ENCODE peak calls at places on chromosomes 12 and 14, in eight cellular contexts. I is activated CD8-positive, alpha-beta T cell treated with anti-CD3 and anti-CD28 coated beads for 36 hours; P is neural crest cell; M is esophagus squamous epithelium; R is Calu3; B is bronchial epithelial cell; W is fibroblast of pulmonary artery; E is coronary artery. Y is an unnamed sample.

GRCh38 chr12:113909776-113910420 is 56.2 kb downstream of the RBM19 start:
- DNase-seq in P (no peak), E (no peak), I (no peak), B (no peak), W (no peak), R (no peak), M (no peak), Y (no peak)

GRCh38 chr12:85279449-85280137 is 427 bp upstream of the ALX1 start:
- DNase-seq in P (no peak), R (no peak), I (no peak), M (no peak), W (peak), B (no peak), E (no peak), Y (no peak)

GRCh38 chr12:34249271-34249670 is 227.0 kb downstream of the ALG10 start:
- DNase-seq in B (no peak), E (no peak), P (no peak), W (no peak), M (no peak), R (no peak), I (no peak), Y (no peak)

GRCh38 chr12:125412506-125412905 is 347.3 kb downstream of the AACS start:
- DNase-seq in B (no peak), E (no peak), R (no peak), P (no peak), I (no peak), W (no peak), M (no peak), Y (no peak)

GRCh38 chr12:62683724-62684501 is 217.3 kb downstream of the MON2 start:
- DNase-seq in B (no peak), I (no peak), M (no peak), E (no peak), P (no peak), R (no peak), W (peak), Y (no peak)

GRCh38 chr14:68466491-68466977 is 326.3 kb downstream of the ZFP36L1 start:
- DNase-seq in W (peak), R (peak), P (no peak), E (no peak), I (no peak), B (peak), M (no peak), Y (peak)

GRCh38 chr12:63276537-63277365 is 125.8 kb upstream of the AVPR1A start:
- DNase-seq in B (peak), I (peak), P (peak), R (peak), W (peak), M (no peak), E (no peak), Y (peak)

GRCh38 chr12:114918535-114919233 is 234.7 kb upstream of the TBX3 start:
- DNase-seq in M (no peak), E (no peak), I (no peak), W (peak), P (no peak), B (peak), R (no peak), Y (peak)

GRCh38 chr14:104602315-104602932 is 2.1 kb downstream of the TMEM179 start:
- DNase-seq in P (no peak), W (no peak), B (no peak), E (no peak), M (no peak), I (no peak), R (no peak), Y (no peak)

GRCh38 chr14:75015496-75015895 is 12.8 kb downstream of the EIF2B2 start:
- DNase-seq in R (no peak), E (no peak), W (no peak), I (no peak), B (no peak), M (no peak), P (no peak), Y (no peak)

GRCh38 chr14:102568115-102568614 is 24.3 kb upstream of the RCOR1 start:
- DNase-seq in M (no peak), I (peak), P (no peak), B (peak), W (no peak), R (peak), E (no peak), Y (peak)

GRCh38 chr14:76267322-76268012 is 108.5 kb upstream of the ESRRB start:
- DNase-seq in E (no peak), W (peak), R (peak), B (peak), M (no peak), P (peak), I (peak), Y (no peak)

GRCh38 chr12:85273411-85274075 is 6.5 kb upstream of the ALX1 start:
- DNase-seq in M (no peak), W (no peak), B (no peak), R (no peak), I (no peak), E (no peak), P (no peak), Y (no peak)

GRCh38 chr14:23528555-23528954 is 23.0 kb downstream of the ZFHX2 start:
- DNase-seq in I (no peak), P (no peak), W (no peak), E (no peak), M (no peak), R (peak), B (no peak), Y (no peak)
- TF ChIP-seq CTCF in I (no peak), P (peak), W (peak), E (no peak), M (no peak), R (no peak), B (no peak), Y (peak)

GRCh38 chr12:122185494-122186082 is 2.7 kb downstream of the LRRC43 start:
- DNase-seq in W (no peak), P (no peak), I (no peak), B (no peak), E (no peak), M (no peak), R (no peak), Y (no peak)
- TF ChIP-seq CTCF in W (no peak), P (no peak), I (no peak), B (no peak), E (no peak), M (no peak), R (no peak), Y (no peak)

GRCh38 chr14:52015411-52016030 is 26.2 kb downstream of the RTRAF start:
- DNase-seq in B (peak), I (peak), M (no peak), P (peak), R (no peak), E (no peak), W (no peak), Y (peak)
- TF ChIP-seq CTCF in B (peak), I (no peak), M (peak), P (peak), R (peak), E (peak), W (peak), Y (peak)

DNA sequence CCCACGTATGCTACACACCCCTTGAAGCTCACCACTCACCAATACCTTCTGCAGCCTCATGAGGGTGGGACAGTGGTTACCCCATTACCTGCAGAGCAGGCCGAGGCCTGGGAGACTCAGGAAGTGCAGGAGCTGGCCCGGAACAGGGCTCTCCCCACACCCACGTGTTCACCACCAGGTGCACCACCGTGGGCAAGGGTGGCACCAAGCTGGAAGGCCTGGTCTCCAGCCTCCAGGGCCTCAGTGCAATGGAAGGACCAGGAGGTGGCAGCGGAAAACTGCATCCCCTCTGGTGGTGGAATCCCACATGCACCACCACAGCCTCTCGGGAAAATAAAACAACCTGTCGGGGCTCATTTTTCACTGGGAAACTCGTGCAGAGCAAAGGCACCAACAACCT is 36.4 kb downstream of the ITPK1 start:
- DNase-seq in B (no peak), R (no peak), M (no peak), W (no peak), E (no peak), P (no peak), I (no peak), Y (no peak)
- TF ChIP-seq CTCF in B (no peak), R (no peak), M (no peak), W (no peak), E (no peak), P (no peak), I (no peak), Y (no peak)

DNA sequence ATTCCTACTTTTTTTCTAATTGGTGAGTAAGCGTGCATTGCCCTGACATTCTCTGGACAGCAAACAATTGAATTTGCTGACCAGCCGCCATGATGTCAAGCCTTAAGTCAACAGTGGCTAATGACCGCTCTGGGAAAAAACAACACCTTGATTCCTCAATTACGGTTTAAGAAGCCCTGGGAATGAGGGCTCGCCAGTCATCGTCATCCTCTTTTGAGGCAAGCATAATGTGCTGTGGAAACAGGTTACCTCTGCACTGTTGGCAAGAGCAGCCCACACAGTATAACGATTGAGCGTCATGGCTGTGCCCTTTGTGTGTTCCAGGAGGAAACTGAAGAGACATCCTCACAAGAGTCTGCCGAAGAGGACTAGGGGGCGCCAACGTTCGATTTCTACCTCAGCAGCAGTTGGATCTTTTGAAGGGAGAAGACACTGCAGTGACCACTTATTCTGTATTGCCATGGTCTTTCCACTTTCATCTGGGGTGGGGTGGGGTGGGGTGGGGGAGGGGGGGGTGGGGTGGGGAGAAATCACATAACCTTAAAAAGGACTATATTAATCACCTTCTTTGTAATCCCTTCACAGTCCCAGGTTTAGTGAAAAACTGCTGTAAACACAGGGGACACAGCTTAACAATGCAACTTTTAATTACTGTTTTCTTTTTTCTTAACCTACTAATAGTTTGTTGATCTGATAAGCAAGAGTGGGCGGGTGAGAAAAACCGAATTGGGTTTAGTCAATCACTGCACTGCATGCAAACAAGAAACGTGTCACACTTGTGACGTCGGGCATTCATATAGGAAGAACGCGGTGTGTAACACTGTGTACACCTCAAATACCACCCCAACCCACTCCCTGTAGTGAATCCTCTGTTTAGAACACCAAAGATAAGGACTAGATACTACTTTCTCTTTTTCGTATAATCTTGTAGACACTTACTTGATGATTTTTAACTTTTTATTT is 138.9 kb downstream of the HMGA2 start:
- DNase-seq in W (no peak), I (peak), M (no peak), R (peak), E (no peak), B (no peak), P (peak), Y (no peak)
- TF ChIP-seq CTCF in W (no peak), I (no peak), M (no peak), R (peak), E (no peak), B (peak), P (peak), Y (no peak)

DNA sequence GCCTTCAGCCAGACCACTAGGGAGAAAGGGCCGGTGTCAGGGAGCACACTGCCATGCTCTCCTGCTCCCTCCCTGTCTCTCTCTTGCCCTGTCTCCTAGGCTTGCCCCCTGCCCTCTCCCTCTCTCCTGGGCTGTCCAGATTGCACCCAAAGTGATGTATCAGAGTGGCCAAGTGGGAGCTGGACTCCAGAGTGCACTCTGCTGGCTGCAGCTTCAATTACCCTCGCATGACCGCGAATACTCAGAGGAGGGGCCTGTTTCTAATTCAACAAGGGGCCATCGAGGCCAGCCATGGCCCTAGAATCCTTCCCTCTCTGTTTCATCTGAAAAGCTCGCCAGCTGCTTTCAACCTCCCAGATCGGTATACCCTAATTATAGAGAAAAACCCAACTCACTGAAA is 206.4 kb upstream of the FKBP4 start:
- DNase-seq in B (no peak), I (no peak), E (no peak), M (no peak), W (no peak), R (no peak), P (no peak), Y (no peak)
- TF ChIP-seq CTCF in B (no peak), I (no peak), E (no peak), M (no peak), W (no peak), R (no peak), P (no peak), Y (no peak)

Y was measured in MCF 10A.